ENCODE peak calls at places on chromosomes 16 and 17, in four cellular contexts. E is stimulated activated CD8-positive, alpha-beta memory T cell treated with anti-CD3 and anti-CD28 coated beads, Interleukin-15, amount 100 ng/mL, for 1 hour; I is left cardiac atrium; W is A549. M is an unnamed sample.

GRCh38 chr17:73705594-73705993 is 61.3 kb upstream of the SDK2 start:
- DNase-seq in I (no peak), W (peak), E (no peak), M (no peak)

GRCh38 chr17:1573932-1574696 is 11.5 kb upstream of the PITPNA start:
- DNase-seq in W (peak), E (no peak), I (peak), M (peak)

GRCh38 chr16:75345711-75346110 is 87.6 kb downstream of the CFDP1 start:
- DNase-seq in E (no peak), I (no peak), W (no peak), M (no peak)

GRCh38 chr17:69314246-69315030 is 12.5 kb downstream of the ABCA5 start:
- DNase-seq in I (no peak), W (no peak), E (no peak), M (no peak)

GRCh38 chr16:73228649-73229048 is 180.7 kb upstream of the ZFHX3 start:
- DNase-seq in I (peak), W (no peak), E (no peak), M (no peak)

GRCh38 chr17:32021618-32021955 is 14.4 kb downstream of the LRRC37B start:
- DNase-seq in W (no peak), I (no peak), E (no peak), M (no peak)

GRCh38 chr16:72112906-72113615 is 19.4 kb downstream of the DHX38 start:
- DNase-seq in W (no peak), I (no peak), E (no peak), M (no peak)

GRCh38 chr16:29698484-29699323 is 19.7 kb downstream of the QPRT start:
- DNase-seq in I (no peak), W (no peak), E (no peak), M (peak)

GRCh38 chr16:84109598-84110325 is 7.0 kb downstream of the MBTPS1 start:
- DNase-seq in I (no peak), W (no peak), E (no peak), M (no peak)

GRCh38 chr16:71927383-71927782 is 32.1 kb downstream of the IST1 start:
- DNase-seq in W (peak), E (no peak), I (peak), M (no peak)

GRCh38 chr17:59688008-59688407 is 19.2 kb downstream of the PTRH2 start:
- DNase-seq in W (no peak), I (no peak), E (no peak), M (no peak)

GRCh38 chr16:14309906-14310305 is 238.8 kb downstream of the MRTFB start:
- DNase-seq in E (no peak), W (peak), I (no peak), M (no peak)

GRCh38 chr17:32495347-32496253 is 8.8 kb downstream of the CDK5R1 start:
- DNase-seq in W (no peak), I (peak), E (no peak), M (peak)

GRCh38 chr17:512311-512710 is 159.7 kb upstream of the RPH3AL start:
- DNase-seq in E (no peak), I (no peak), W (no peak), M (peak)

GRCh38 chr17:37483311-37484039 is 6.2 kb upstream of the DUSP14 start:
- DNase-seq in W (peak), E (no peak), I (no peak), M (no peak)

GRCh38 chr16:87457724-87458423 is 35.0 kb downstream of the ZCCHC14 start:
- DNase-seq in E (no peak), W (peak), I (no peak), M (peak)

GRCh38 chr16:77869997-77870813 is 81.8 kb downstream of the VAT1L start:
- DNase-seq in I (peak), E (no peak), W (no peak), M (no peak)

GRCh38 chr17:79850571-79851460 is 11.6 kb upstream of the CBX4 start:
- DNase-seq in I (no peak), E (no peak), W (peak), M (no peak)

GRCh38 chr17:61282377-61282776 is 117.3 kb upstream of the TBX2 start:
- DNase-seq in E (no peak), I (no peak), W (no peak), M (no peak)

GRCh38 chr16:28826141-28826540 is 3.3 kb downstream of the ATXN2L start:
- DNase-seq in W (peak), E (no peak), I (no peak), M (no peak)

GRCh38 chr16:72357860-72358259 is 185.9 kb upstream of the PMFBP1 start:
- DNase-seq in E (no peak), I (no peak), W (no peak), M (no peak)

GRCh38 chr17:3986270-3986938 is 22.2 kb upstream of the ATP2A3 start:
- DNase-seq in E (no peak), W (no peak), I (no peak), M (peak)

GRCh38 chr16:66365588-66365987 is 903 bp upstream of the CDH5 start:
- DNase-seq in I (peak), E (no peak), W (peak), M (peak)

GRCh38 chr17:42879596-42879985 is 21.0 kb upstream of the G6PC1 start:
- DNase-seq in E (no peak), W (no peak), I (no peak), M (peak)

GRCh38 chr16:23082161-23082788 is 67.0 kb downstream of the USP31 start:
- DNase-seq in E (no peak), W (peak), I (no peak), M (no peak)

GRCh38 chr16:89114159-89114981 is 20.7 kb downstream of the ACSF3 start:
- DNase-seq in I (no peak), W (no peak), E (no peak), M (peak)

GRCh38 chr17:78766225-78766624 is 15.8 kb downstream of the CYTH1 start:
- DNase-seq in I (no peak), W (no peak), E (no peak), M (no peak)

GRCh38 chr16:51821527-51821926 is 670.5 kb upstream of the SALL1 start:
- DNase-seq in W (no peak), E (no peak), I (no peak), M (no peak)

GRCh38 chr17:12726131-12726530 is 60.4 kb downstream of the MYOCD start:
- DNase-seq in I (no peak), W (peak), E (no peak), M (no peak)

GRCh38 chr17:31424944-31425582 is 33.6 kb downstream of the RAB11FIP4 start:
- DNase-seq in I (no peak), E (no peak), W (no peak), M (no peak)

GRCh38 chr16:78390070-78390469 is 290.6 kb downstream of the WWOX start:
- DNase-seq in E (no peak), W (no peak), I (no peak), M (no peak)

GRCh38 chr16:84566580-84567244 is 51.2 kb downstream of the COTL1 start:
- DNase-seq in E (no peak), I (no peak), W (no peak), M (no peak)

GRCh38 chr16:78970650-78971049 is 629.9 kb downstream of the MAF start:
- DNase-seq in I (no peak), W (no peak), E (no peak), M (no peak)

GRCh38 chr17:15451681-15452080 is 15.7 kb downstream of the CDRT4 start:
- DNase-seq in I (no peak), E (no peak), W (no peak), M (no peak)

GRCh38 chr16:89899879-89900481 is 18.7 kb upstream of the MC1R start:
- DNase-seq in W (no peak), I (no peak), E (no peak), M (no peak)

GRCh38 chr17:20190605-20191004 is 181.4 kb downstream of the SPECC1 start:
- DNase-seq in I (no peak), W (no peak), E (no peak), M (no peak)

M was measured in posterior vena cava.